ENCODE peak calls at places on chromosome 3, in ten cellular contexts. Z, S, B, W, X, F, P, Y, Q and G are unnamed samples. For H3K4me1, the result is how much of the 10 kb centered on the place peaks cover.

GRCh38 chr3:54356299-54357037 is 234.1 kb downstream of the CACNA2D3 start:
- DNase-seq in Q (no peak), Z (no peak), B (no peak), W (peak), F (no peak), Y (no peak), X (no peak), S (peak), P (no peak), G (no peak)

GRCh38 chr3:71062920-71063767 is 520.4 kb downstream of the FOXP1 start:
- DNase-seq in F (no peak), W (no peak), S (no peak), Y (no peak), P (peak), B (no peak), Q (no peak), Z (no peak), X (no peak), G (no peak)

GRCh38 chr3:101070260-101071121 is 77.3 kb upstream of the ABI3BP start:
- DNase-seq in S (peak), F (no peak), Z (no peak), X (peak), P (peak), W (no peak), Q (peak), B (peak), Y (peak), G (peak)

GRCh38 chr3:45249391-45249790 is 23.3 kb upstream of the TMEM158 start:
- DNase-seq in S (no peak), F (no peak), Z (no peak), P (no peak), W (no peak), B (no peak), Y (no peak), Q (no peak), X (no peak), G (no peak)

GRCh38 chr3:157312366-157312745 is 124.3 kb upstream of the PTX3 start:
- DNase-seq in Y (no peak), X (no peak), B (no peak), W (no peak), F (no peak), Z (no peak), Q (no peak), S (no peak), P (no peak), G (no peak)

GRCh38 chr3:160291290-160291908 is 66.2 kb downstream of the C3orf80 start:
- DNase-seq in Q (no peak), F (no peak), X (peak), Z (no peak), B (no peak), P (no peak), S (no peak), W (no peak), Y (no peak), G (no peak)

GRCh38 chr3:150763841-150764483 is 993 bp upstream of the SIAH2 start:
- DNase-seq in Z (peak), Q (peak), S (peak), B (peak), Y (no peak), P (peak), F (peak), W (peak), X (peak), G (peak)

GRCh38 chr3:111850481-111850880 is 8.6 kb upstream of the PHLDB2 start:
- DNase-seq in S (peak), Q (no peak), Y (no peak), B (no peak), Z (no peak), W (no peak), F (no peak), X (no peak), P (no peak), G (no peak)

GRCh38 chr3:132268956-132269355 is 48.3 kb upstream of the ACP3 start:
- DNase-seq in W (no peak), S (no peak), F (no peak), X (no peak), Q (no peak), Z (no peak), B (peak), P (no peak), Y (no peak), G (no peak)

GRCh38 chr3:62558549-62559112 is 185.3 kb upstream of the FEZF2 start:
- DNase-seq in X (no peak), S (no peak), Z (no peak), Y (peak), P (peak), F (peak), B (peak), Q (no peak), W (no peak), G (no peak)

GRCh38 chr3:35659808-35660207 is 20.5 kb downstream of the ARPP21 start:
- DNase-seq in P (no peak), B (peak), W (no peak), X (peak), S (peak), Q (no peak), F (no peak), Y (no peak), Z (no peak), G (no peak)

GRCh38 chr3:58059349-58060321 is 51.4 kb downstream of the FLNB start:
- DNase-seq in X (peak), S (no peak), W (no peak), Y (no peak), B (no peak), Z (peak), F (no peak), P (no peak), Q (peak), G (no peak)

GRCh38 chr3:57946970-57947381 is 61.2 kb upstream of the FLNB start:
- DNase-seq in P (no peak), Y (no peak), F (no peak), X (no peak), Z (no peak), B (no peak), Q (no peak), W (no peak), S (no peak), G (peak)

GRCh38 chr3:14329116-14329830 is 73.1 kb upstream of the SLC6A6 start:
- DNase-seq in W (no peak), Q (no peak), P (no peak), B (peak), Y (no peak), F (no peak), Z (no peak), X (peak), S (no peak), G (peak)

GRCh38 chr3:126418661-126419131 is 24.0 kb downstream of the CFAP100 start:
- DNase-seq in P (peak), Z (no peak), Q (peak), X (no peak), F (no peak), B (no peak), S (no peak), W (no peak), Y (no peak), G (peak)

GRCh38 chr3:110414851-110415250 is 656.8 kb upstream of the NECTIN3 start:
- DNase-seq in S (no peak), X (no peak), W (no peak), Y (no peak), P (no peak), Z (no peak), Q (no peak), F (no peak), B (no peak), G (no peak)

GRCh38 chr3:66985336-66985920 is 12.7 kb upstream of the KBTBD8 start:
- DNase-seq in W (no peak), F (no peak), P (no peak), Q (no peak), B (no peak), Z (no peak), X (no peak), Y (no peak), S (no peak), G (no peak)

GRCh38 chr3:61451841-61452240 is 109.5 kb upstream of the PTPRG start:
- DNase-seq in F (no peak), S (no peak), Y (no peak), Q (no peak), P (no peak), W (no peak), X (no peak), Z (no peak), B (no peak), G (no peak)

GRCh38 chr3:175357758-175358157 is 498.6 kb downstream of the NAALADL2 start:
- DNase-seq in X (no peak), W (no peak), Y (no peak), P (peak), F (no peak), Q (no peak), S (no peak), B (no peak), Z (no peak), G (no peak)

GRCh38 chr3:113531826-113532697 is at the start of gene SIDT1:
- DNase-seq in W (no peak), Z (no peak), F (no peak), Y (no peak), B (peak), S (peak), X (peak), Q (no peak), P (peak), G (peak)

GRCh38 chr3:103308921-103309320 is 874.1 kb downstream of the ZPLD1 start:
- DNase-seq in Y (no peak), W (no peak), P (no peak), S (no peak), X (no peak), B (peak), Z (no peak), F (no peak), Q (no peak), G (no peak)

GRCh38 chr3:45760878-45761711 is 35.2 kb downstream of the SLC6A20 start:
- DNase-seq in X (peak), Z (no peak), Q (peak), P (peak), S (peak), Y (peak), W (peak), F (no peak), B (peak), G (no peak)

GRCh38 chr3:52188586-52189404 is 9.2 kb upstream of the ALAS1 start:
- DNase-seq in B (no peak), X (no peak), Z (no peak), F (no peak), Q (no peak), P (no peak), W (no peak), S (no peak), Y (no peak), G (peak)
- H3K4me1 ChIP-seq in B (under half), X (under half), Z (under half), F (under half), Q (under half), P (under half), W (under half), S (under half), Y (under half), G (under half)

GRCh38 chr3:129052675-129053074 is 7.9 kb upstream of the GP9 start:
- DNase-seq in Z (no peak), Q (no peak), S (no peak), P (peak), Y (no peak), W (no peak), F (no peak), B (no peak), X (peak), G (peak)
- TF ChIP-seq POLR2AphosphoS5 in Z (no peak), Q (no peak), S (no peak), P (no peak), Y (no peak), W (no peak), F (no peak), B (no peak), X (no peak), G (no peak)

GRCh38 chr3:128551872-128552271 is 58.9 kb upstream of the GATA2 start:
- DNase-seq in X (no peak), P (no peak), F (no peak), S (no peak), Y (no peak), Z (no peak), B (no peak), Q (no peak), W (no peak), G (no peak)
- H3K4me1 ChIP-seq in X (under half), P (under half), F (under half), S (under half), Y (half or more), Z (under half), B (under half), Q (under half), W (under half), G (half or more)

GRCh38 chr3:78734048-78734637 is 1033.7 kb downstream of the ROBO1 start:
- DNase-seq in B (peak), P (no peak), F (no peak), Y (no peak), X (no peak), Z (no peak), W (no peak), S (no peak), Q (no peak), G (no peak)
- TF ChIP-seq POLR2AphosphoS5 in B (no peak), P (no peak), F (no peak), Y (no peak), X (no peak), Z (no peak), W (no peak), S (no peak), Q (no peak), G (no peak)

GRCh38 chr3:195540526-195540925 is 2.6 kb downstream of the PPP1R2 start:
- DNase-seq in S (no peak), F (peak), X (no peak), B (no peak), Z (no peak), W (no peak), Y (no peak), Q (no peak), P (no peak), G (no peak)

GRCh38 chr3:195544634-195545033 is 1.5 kb upstream of the PPP1R2 start:
- DNase-seq in F (peak), Q (peak), B (no peak), S (no peak), Y (no peak), W (no peak), P (no peak), Z (no peak), X (no peak), G (peak)

GRCh38 chr3:195542261-195542660 is 864 bp downstream of the PPP1R2 start:
- DNase-seq in Y (no peak), P (peak), B (no peak), Q (no peak), S (no peak), F (peak), X (no peak), W (no peak), Z (no peak), G (no peak)

GRCh38 chr3:195543642-195544536 is 764 bp upstream of the PPP1R2 start:
- DNase-seq in Q (no peak), Z (peak), Y (peak), S (no peak), F (peak), X (peak), W (no peak), B (peak), P (no peak), G (peak)

DNA sequence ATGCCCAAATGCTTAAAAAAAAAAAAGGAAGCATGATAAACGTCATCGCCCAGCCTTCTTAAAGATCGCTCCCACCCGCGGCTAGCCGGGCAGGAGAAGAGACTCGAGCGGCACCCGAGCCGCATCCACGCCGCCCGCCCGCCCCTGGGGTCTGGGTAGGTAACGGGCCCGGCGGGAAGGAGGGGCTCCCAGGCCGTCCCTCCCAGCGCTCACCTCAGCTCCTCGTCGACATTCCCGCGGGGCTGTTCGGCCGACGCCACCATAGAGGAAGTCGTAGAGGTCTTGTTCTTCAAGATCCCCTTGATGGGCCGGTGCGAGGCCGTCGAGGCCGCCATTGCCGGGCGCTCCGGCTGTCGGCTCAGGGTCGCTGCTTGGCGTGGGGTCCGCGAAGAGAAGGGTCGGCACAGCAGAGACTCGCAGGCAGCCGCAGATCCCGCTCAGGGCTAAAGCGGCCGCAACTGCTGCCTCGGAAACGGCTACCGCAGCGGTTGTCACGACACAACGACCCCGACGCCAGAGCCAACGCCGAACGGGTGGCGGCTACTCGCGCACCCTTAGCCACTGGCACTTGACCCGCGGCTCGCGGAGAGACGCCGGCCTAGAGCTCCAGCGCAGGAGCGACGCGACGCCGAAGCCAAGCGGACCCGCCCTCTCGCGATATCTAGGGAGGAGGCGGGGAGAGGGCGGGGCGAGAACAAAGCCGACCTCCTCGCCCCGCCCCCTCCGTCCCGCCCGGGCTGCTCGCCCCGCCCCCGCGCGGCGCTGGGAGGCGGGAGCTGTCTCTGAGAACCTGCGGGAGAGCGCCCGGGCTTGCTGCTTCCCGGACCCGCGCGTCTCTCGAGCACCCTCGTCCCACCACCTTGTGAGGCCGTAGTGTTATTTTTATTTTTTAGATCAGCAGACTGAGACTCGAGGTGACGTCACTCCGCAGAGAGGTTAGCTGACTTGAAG is at the start of gene PPP1R2:
- DNase-seq in Y (peak), Z (peak), B (peak), P (peak), S (peak), F (peak), W (peak), X (peak), Q (peak), G (peak)
- H3K4me1 ChIP-seq in Y (under half), Z (half or more), B (under half), P (under half), S (under half), F (half or more), W (under half), X (half or more), Q (half or more), G (under half)

DNA sequence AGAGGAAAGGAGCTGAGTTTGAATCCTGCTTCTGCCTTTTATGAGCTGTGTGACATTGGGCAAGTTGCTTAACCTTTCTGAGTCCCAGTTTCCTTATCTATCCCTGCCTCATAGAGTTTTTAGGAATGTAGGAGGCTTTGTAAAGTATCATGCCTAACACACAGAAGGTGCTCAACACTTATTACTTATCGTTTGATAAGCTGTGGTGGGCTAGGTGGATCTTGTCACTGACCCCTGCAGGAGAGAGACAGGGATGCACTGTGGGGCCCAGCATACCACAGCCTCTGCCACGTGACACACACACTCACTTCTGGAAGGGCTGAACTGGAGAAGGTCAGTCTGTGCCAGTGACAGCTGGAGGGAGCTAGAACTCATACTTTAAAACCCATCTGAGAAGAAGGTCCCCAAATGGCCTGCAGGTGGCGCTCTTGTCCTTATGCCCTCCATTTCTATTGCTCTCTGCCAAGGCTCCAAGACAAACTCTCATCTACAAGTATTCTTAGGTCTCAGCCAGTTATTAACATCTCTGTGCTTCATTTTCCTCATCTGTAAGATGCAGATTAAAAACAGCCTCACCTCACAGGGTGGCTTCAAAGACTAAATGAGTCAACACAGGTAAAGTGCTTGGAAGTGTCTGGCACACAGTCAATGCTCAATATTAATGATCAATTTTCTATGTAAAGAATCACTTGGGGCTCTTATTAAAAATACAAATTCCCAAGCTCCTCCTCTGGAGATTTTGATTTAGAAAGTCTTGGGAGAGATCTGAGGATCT is 57.5 kb upstream of the HACD2 start:
- DNase-seq in P (peak), Q (peak), B (peak), W (peak), Z (no peak), S (peak), X (peak), Y (peak), F (peak), G (peak)
- TF ChIP-seq POLR2AphosphoS5 in P (peak), Q (peak), B (no peak), W (no peak), Z (no peak), S (peak), X (peak), Y (no peak), F (peak), G (peak)

GRCh38 chr3:98567646-98568280 is 25.6 kb downstream of the CPOX start:
- DNase-seq in F (no peak), P (no peak), X (no peak), Y (no peak), Z (no peak), Q (no peak), S (no peak), B (no peak), W (no peak), G (no peak)

GRCh38 chr3:98563661-98564281 is 29.6 kb downstream of the CPOX start:
- DNase-seq in B (no peak), W (no peak), Q (no peak), S (no peak), F (no peak), Z (no peak), Y (no peak), P (no peak), X (no peak), G (no peak)

GRCh38 chr3:98564282-98565005 is 29.0 kb downstream of the CPOX start:
- DNase-seq in W (no peak), Q (no peak), F (no peak), Y (no peak), X (no peak), Z (no peak), B (no peak), S (no peak), P (no peak), G (no peak)

GRCh38 chr3:98565843-98566242 is 27.6 kb downstream of the CPOX start:
- DNase-seq in Z (no peak), P (no peak), Q (no peak), B (no peak), Y (no peak), F (no peak), W (no peak), S (no peak), X (no peak), G (no peak)

DNA sequence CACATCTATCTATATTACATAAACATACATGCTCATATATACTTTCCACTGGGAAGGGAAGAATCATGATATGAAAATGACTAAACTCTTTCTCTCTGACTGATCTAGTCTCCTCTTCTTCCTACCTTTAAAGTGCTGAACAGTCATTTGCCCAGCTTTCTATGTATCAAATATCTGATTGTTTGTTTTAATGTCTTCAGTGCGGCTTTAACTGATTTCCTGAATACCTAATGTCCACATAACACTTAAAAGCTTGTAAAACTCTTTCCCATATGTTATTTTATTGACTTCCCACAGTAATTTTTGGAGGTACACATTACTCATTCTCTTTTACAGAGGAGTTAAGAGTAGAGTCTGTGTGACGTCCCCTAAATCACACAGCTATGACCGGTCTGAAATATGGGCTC is 28.2 kb downstream of the CPOX start:
- DNase-seq in W (no peak), Q (no peak), P (no peak), Z (no peak), F (no peak), X (no peak), Y (no peak), B (no peak), S (no peak), G (no peak)
- H3K4me1 ChIP-seq in W (under half), Q (under half), P (under half), Z (under half), F (under half), X (under half), Y (under half), B (under half), S (under half), G (under half)

GRCh38 chr3:190496859-190497258 is 17.0 kb upstream of the IL1RAP start:
- DNase-seq in Y (no peak), Z (no peak), B (no peak), Q (no peak), P (no peak), X (no peak), S (no peak), F (no peak), W (no peak), G (no peak)

GRCh38 chr3:190498293-190498692 is 15.6 kb upstream of the IL1RAP start:
- DNase-seq in S (no peak), P (no peak), Q (no peak), F (no peak), X (no peak), Y (no peak), Z (no peak), W (no peak), B (no peak), G (no peak)

GRCh38 chr3:190495796-190496195 is 18.1 kb upstream of the IL1RAP start:
- DNase-seq in Y (no peak), S (no peak), X (no peak), Q (no peak), B (no peak), F (no peak), P (no peak), Z (no peak), W (no peak), G (no peak)

GRCh38 chr3:190497809-190498208 is 16.1 kb upstream of the IL1RAP start:
- DNase-seq in B (no peak), F (no peak), W (no peak), X (no peak), Q (no peak), Z (no peak), S (no peak), Y (no peak), P (no peak), G (no peak)

GRCh38 chr3:190499157-190499556 is 14.7 kb upstream of the IL1RAP start:
- DNase-seq in X (no peak), W (no peak), P (no peak), Z (no peak), Q (no peak), Y (no peak), B (no peak), F (no peak), S (no peak), G (no peak)
- TF ChIP-seq POLR2AphosphoS5 in X (no peak), W (no peak), P (no peak), Z (no peak), Q (no peak), Y (no peak), B (no peak), F (no peak), S (no peak), G (no peak)

GRCh38 chr3:13014755-13015285 is 58.4 kb downstream of the IQSEC1 start:
- DNase-seq in S (no peak), Z (peak), W (no peak), P (no peak), B (no peak), X (peak), F (no peak), Y (no peak), Q (peak), G (no peak)
- H3K4me1 ChIP-seq in S (under half), Z (under half), W (under half), P (under half), B (under half), X (under half), F (under half), Y (half or more), Q (under half), G (half or more)